ENCODE peak calls at places on chromosome 2, in seven cellular contexts. I is stimulated activated CD4-positive, alpha-beta T cell treated with anti-CD3 and anti-CD28 coated beads, Interleukin-2, amount 100 ng/mL, for 48 hours; T is dermis blood vessel endothelial cell; Q is adipocyte; R is NCI-H1105; F is HTR-8/SVneo; S is EL. M is an unnamed sample.

GRCh38 chr2:240916571-240917008 is 10.5 kb downstream of the CROCC2 start:
- DNase-seq in I (no peak), T (peak; percentile 19), Q (peak; percentile 93), R (no peak), F (peak; percentile 41), S (peak; percentile 88), M (peak; percentile 71)

GRCh38 chr2:127707890-127708648 is 6.8 kb downstream of the SFT2D3 start:
- DNase-seq in I (no peak), T (no peak), Q (no peak), R (no peak), F (no peak), S (no peak), M (no peak)

GRCh38 chr2:188412190-188412589 is 120.5 kb downstream of the GULP1 start:
- DNase-seq in I (no peak), T (no peak), Q (no peak), R (no peak), F (no peak), S (no peak), M (peak; percentile 69)

GRCh38 chr2:186551323-186552050 is 38.4 kb upstream of the ITGAV start:
- DNase-seq in I (no peak), T (no peak), Q (peak; percentile 57), R (no peak), F (no peak), S (no peak), M (no peak)

GRCh38 chr2:214328941-214329340 is 81.9 kb upstream of the VWC2L start:
- DNase-seq in I (no peak), T (no peak), Q (no peak), R (no peak), F (no peak), S (no peak), M (no peak)

GRCh38 chr2:226835420-226835795 is 446 bp upstream of the RHBDD1 start:
- DNase-seq in I (no peak), T (peak; percentile 61), Q (no peak), R (no peak), F (no peak), S (no peak), M (no peak)

GRCh38 chr2:20223345-20224190 is 1.4 kb downstream of the SDC1 start:
- DNase-seq in I (no peak), T (peak; percentile 48), Q (peak; percentile 82), R (peak; percentile 69), F (peak; percentile 80), S (peak; percentile 68), M (peak; percentile 74)

GRCh38 chr2:192687000-192687399 is 492.3 kb upstream of the TMEFF2 start:
- DNase-seq in I (no peak), T (no peak), Q (peak; percentile 55), R (no peak), F (no peak), S (no peak), M (no peak)

GRCh38 chr2:21395366-21395765 is 271.6 kb downstream of the TDRD15 start:
- DNase-seq in I (no peak), T (no peak), Q (no peak), R (no peak), F (no peak), S (no peak), M (peak; percentile 27)

GRCh38 chr2:1746174-1747064 is 2.1 kb upstream of the PXDN start:
- DNase-seq in I (no peak), T (no peak), Q (no peak), R (no peak), F (no peak), S (no peak), M (no peak)

GRCh38 chr2:35114765-35115164 is 1240.8 kb upstream of the CRIM1 start:
- DNase-seq in I (no peak), T (no peak), Q (no peak), R (no peak), F (peak; percentile 3), S (no peak), M (peak; percentile 19)

GRCh38 chr2:44840186-44840850 is 101.2 kb upstream of the SIX3 start:
- DNase-seq in I (no peak), T (no peak), Q (no peak), R (no peak), F (no peak), S (no peak), M (no peak)

GRCh38 chr2:63488118-63488713 is 100.1 kb downstream of the WDPCP start:
- DNase-seq in I (no peak), T (peak; percentile 66), Q (peak; percentile 74), R (no peak), F (peak; percentile 18), S (peak; percentile 23), M (peak; percentile 18)

GRCh38 chr2:33226546-33226945 is 249.9 kb upstream of the RASGRP3 start:
- DNase-seq in I (no peak), T (no peak), Q (no peak), R (no peak), F (no peak), S (no peak), M (no peak)

GRCh38 chr2:39483530-39483929 is 46.4 kb upstream of the MAP4K3 start:
- DNase-seq in I (no peak), T (peak; percentile 47), Q (no peak), R (no peak), F (no peak), S (no peak), M (no peak)

GRCh38 chr2:239883326-239884050 is 141.7 kb downstream of the NDUFA10 start:
- DNase-seq in I (no peak), T (no peak), Q (no peak), R (no peak), F (no peak), S (no peak), M (no peak)

GRCh38 chr2:223026357-223027110 is 25.5 kb upstream of the KCNE4 start:
- DNase-seq in I (no peak), T (peak; percentile 77), Q (peak; percentile 63), R (peak; percentile 23), F (no peak), S (peak; percentile 50), M (no peak)

GRCh38 chr2:222979484-222979883 is 72.5 kb upstream of the KCNE4 start:
- DNase-seq in I (no peak), T (no peak), Q (no peak), R (no peak), F (no peak), S (no peak), M (no peak)

GRCh38 chr2:128640166-128640846 is 321.6 kb upstream of the HS6ST1 start:
- DNase-seq in I (no peak), T (no peak), Q (no peak), R (no peak), F (no peak), S (no peak), M (no peak)

GRCh38 chr2:85369500-85369899 is 14.9 kb downstream of the ELMOD3 start:
- DNase-seq in I (no peak), T (no peak), Q (peak; percentile 15), R (no peak), F (no peak), S (no peak), M (no peak)

GRCh38 chr2:177758591-177759371 is 313.8 kb downstream of the PDE11A start:
- DNase-seq in I (no peak), T (peak; percentile 89), Q (peak; percentile 79), R (peak; percentile 13), F (peak; percentile 27), S (peak; percentile 44), M (peak; percentile 80)

GRCh38 chr2:33505966-33506365 is 29.5 kb downstream of the RASGRP3 start:
- DNase-seq in I (no peak), T (no peak), Q (no peak), R (no peak), F (no peak), S (no peak), M (no peak)

GRCh38 chr2:110852541-110853263 is 120.3 kb downstream of the ACOXL start:
- DNase-seq in I (no peak), T (no peak), Q (no peak), R (no peak), F (no peak), S (no peak), M (no peak)

GRCh38 chr2:213187833-213188532 is 36.6 kb upstream of the IKZF2 start:
- DNase-seq in I (no peak), T (no peak), Q (peak; percentile 66), R (no peak), F (peak; percentile 63), S (peak; percentile 93), M (peak; percentile 88)

GRCh38 chr2:239381709-239382134 is 19.1 kb downstream of the HDAC4 start:
- DNase-seq in I (no peak), T (no peak), Q (no peak), R (no peak), F (no peak), S (no peak), M (no peak)

GRCh38 chr2:188414412-188414811 is 122.7 kb downstream of the GULP1 start:
- DNase-seq in I (no peak), T (no peak), Q (peak; percentile 71), R (no peak), F (peak; percentile 27), S (peak; percentile 14), M (peak; percentile 73)

GRCh38 chr2:9897331-9897737 is 54.1 kb downstream of the TAF1B start:
- DNase-seq in I (peak; percentile 60), T (peak; percentile 81), Q (peak; percentile 95), R (no peak), F (peak; percentile 57), S (peak; percentile 96), M (peak; percentile 83)

GRCh38 chr2:43199492-43200481 is 26.6 kb downstream of the ZFP36L2 start:
- DNase-seq in I (no peak), T (no peak), Q (no peak), R (no peak), F (no peak), S (no peak), M (peak; percentile 94)

GRCh38 chr2:231152800-231153557 is 28.1 kb upstream of the HTR2B start:
- DNase-seq in I (no peak), T (no peak), Q (peak; percentile 74), R (no peak), F (no peak), S (peak; percentile 48), M (no peak)

GRCh38 chr2:96537066-96537733 is 648 bp downstream of the ARID5A start:
- DNase-seq in I (peak; percentile 71), T (peak; percentile 61), Q (peak; percentile 84), R (peak; percentile 5), F (peak; percentile 59), S (peak; percentile 79), M (peak; percentile 67)

GRCh38 chr2:20192781-20193180 is 32.1 kb downstream of the SDC1 start:
- DNase-seq in I (no peak), T (no peak), Q (no peak), R (no peak), F (no peak), S (no peak), M (no peak)

GRCh38 chr2:64362562-64363026 is 91.4 kb upstream of the LGALSL start:
- DNase-seq in I (no peak), T (no peak), Q (no peak), R (no peak), F (no peak), S (no peak), M (peak; percentile 96)

GRCh38 chr2:20190170-20190569 is 34.8 kb downstream of the SDC1 start:
- DNase-seq in I (no peak), T (no peak), Q (no peak), R (no peak), F (no peak), S (no peak), M (no peak)

GRCh38 chr2:176018708-176019107 is 16.6 kb upstream of the LNPK start:
- DNase-seq in I (no peak), T (no peak), Q (peak; percentile 54), R (no peak), F (no peak), S (peak; percentile 54), M (no peak)

GRCh38 chr2:65064728-65065552 is 8.7 kb downstream of the CEP68 start:
- DNase-seq in I (no peak), T (peak; percentile 89), Q (peak; percentile 79), R (no peak), F (no peak), S (peak; percentile 83), M (peak; percentile 57)